ENCODE peak calls at places on chromosomes 4 and X, in five cellular contexts. S is colonic mucosa; C is T follicular helper cell; R is CD8-positive, alpha-beta memory T cell; J is left ventricle myocardium superior. P is an unnamed sample.

GRCh38 chr4:99383833-99384392 is 31.4 kb upstream of the ADH1C start:
- DNase-seq in S (no peak), C (no peak), R (no peak), J (peak), P (no peak)

GRCh38 chr4:124931050-124931449 is 218.5 kb upstream of the ANKRD50 start:
- DNase-seq in S (no peak), C (no peak), R (no peak), J (no peak), P (no peak)

GRCh38 chrX:72002886-72003285 is 92.2 kb downstream of the NHSL2 start:
- DNase-seq in S (no peak), C (no peak), R (no peak), J (no peak), P (no peak)

GRCh38 chr4:3346146-3346545 is 53.3 kb downstream of the RGS12 start:
- DNase-seq in S (peak), C (peak), R (no peak), J (no peak), P (no peak)

GRCh38 chr4:189046642-189047041 is 894.0 kb upstream of the FRG1 start:
- DNase-seq in S (no peak), C (no peak), R (no peak), J (no peak), P (no peak)

GRCh38 chrX:53254570-53255461 is 26.6 kb downstream of the IQSEC2 start:
- DNase-seq in S (no peak), C (no peak), R (no peak), J (no peak), P (no peak)

GRCh38 chrX:68895339-68896250 is 66.8 kb downstream of the EFNB1 start:
- DNase-seq in S (peak), C (no peak), R (no peak), J (peak), P (peak)

GRCh38 chr4:106587558-106587957 is 219.0 kb upstream of the GIMD1 start:
- DNase-seq in S (no peak), C (no peak), R (no peak), J (no peak), P (no peak)

GRCh38 chrX:17613979-17614572 is 123.2 kb upstream of the SCML1 start:
- DNase-seq in S (no peak), C (no peak), R (no peak), J (no peak), P (no peak)

GRCh38 chr4:119209077-119209476 is 3.4 kb upstream of the USP53 start:
- DNase-seq in S (no peak), C (no peak), R (no peak), J (no peak), P (no peak)

GRCh38 chr4:174521800-174522182 is 497 bp downstream of the HPGD start:
- DNase-seq in S (peak), C (no peak), R (no peak), J (peak), P (peak)

GRCh38 chr4:26899991-26900390 is 39.4 kb downstream of the STIM2 start:
- DNase-seq in S (no peak), C (no peak), R (no peak), J (no peak), P (no peak)

GRCh38 chrX:138711399-138712347 is at the start of gene FGF13:
- DNase-seq in S (no peak), C (no peak), R (no peak), J (peak), P (peak)

GRCh38 chrX:132737743-132738142 is 220.7 kb downstream of the HS6ST2 start:
- DNase-seq in S (no peak), C (no peak), R (peak), J (no peak), P (no peak)

GRCh38 chrX:110022555-110023448 is 19.9 kb downstream of the TMEM164 start:
- DNase-seq in S (no peak), C (no peak), R (no peak), J (no peak), P (no peak)

GRCh38 chr4:13558881-13559280 is 14.6 kb upstream of the NKX3-2 start:
- DNase-seq in S (no peak), C (no peak), R (no peak), J (no peak), P (no peak)

GRCh38 chrX:24506082-24506481 is 41.0 kb downstream of the PDK3 start:
- DNase-seq in S (no peak), C (no peak), R (no peak), J (no peak), P (no peak)

GRCh38 chr4:119068529-119068962 is 67.1 kb upstream of the MYOZ2 start:
- DNase-seq in S (no peak), C (no peak), R (no peak), J (no peak), P (no peak)

GRCh38 chr4:8303485-8304281 is 34.1 kb downstream of the HTRA3 start:
- DNase-seq in S (no peak), C (no peak), R (no peak), J (no peak), P (no peak)

GRCh38 chr4:183443609-183444148 is 757 bp upstream of the CDKN2AIP start:
- DNase-seq in S (no peak), C (peak), R (no peak), J (no peak), P (no peak)

GRCh38 chr4:125317526-125317880 is 2.7 kb downstream of the FAT4 start:
- DNase-seq in S (peak), C (no peak), R (no peak), J (peak), P (peak)

GRCh38 chr4:6418193-6418755 is 54.1 kb downstream of the PPP2R2C start:
- DNase-seq in S (no peak), C (no peak), R (no peak), J (no peak), P (no peak)

GRCh38 chr4:113645771-113646455 is 115.6 kb downstream of the CAMK2D start:
- DNase-seq in S (peak), C (no peak), R (no peak), J (no peak), P (peak)

GRCh38 chrX:258291-259040 is 22.7 kb upstream of the PLCXD1 start:
- DNase-seq in S (peak), C (no peak), R (no peak), J (no peak), P (no peak)